ENCODE peak calls at places on chromosomes 5 and 9, in four cellular contexts. M is activated CD8-positive, alpha-beta T cell treated with anti-CD3 and anti-CD28 coated beads, Interleukin-2, amount 10 ng/mL, durations not matched to agents 7 days and 5 days; N is activated effector memory CD4-positive, alpha-beta T cell treated with Interleukin-2 at 50 U/mL for 16 hours; W is right atrium auricular region. Y is an unnamed sample.

GRCh38 chr5:36403601-36404311 is 102.1 kb upstream of the RANBP3L start:
- DNase-seq in M (no peak), N (no peak), W (peak; percentile 74), Y (peak; percentile 56)

GRCh38 chr5:35117960-35118359 is 70.2 kb upstream of the AGXT2 start:
- DNase-seq in M (no peak), N (no peak), W (no peak), Y (no peak)

GRCh38 chr9:34577635-34578240 is 11.8 kb downstream of the CNTFR start:
- DNase-seq in M (no peak), N (no peak), W (no peak), Y (no peak)

GRCh38 chr9:99515087-99515486 is 293.0 kb downstream of the SEC61B start:
- DNase-seq in M (no peak), N (no peak), W (no peak), Y (no peak)

GRCh38 chr9:117747571-117747970 is 43.4 kb downstream of the TLR4 start:
- DNase-seq in M (no peak), N (no peak), W (no peak), Y (no peak)

GRCh38 chr5:107463731-107464130 is 207.0 kb downstream of the EFNA5 start:
- DNase-seq in M (no peak), N (no peak), W (no peak), Y (no peak)

GRCh38 chr9:126957687-126958053 is 43.1 kb downstream of the RALGPS1 start:
- DNase-seq in M (no peak), N (no peak), W (no peak), Y (no peak)

GRCh38 chr5:90264930-90265857 is 144.4 kb downstream of the CETN3 start:
- DNase-seq in M (peak; percentile 60), N (no peak), W (peak; percentile 67), Y (peak; percentile 61)

GRCh38 chr9:76873056-76873792 is 32.7 kb downstream of the PRUNE2 start:
- DNase-seq in M (no peak), N (no peak), W (no peak), Y (no peak)

GRCh38 chr5:40486437-40487270 is 193.1 kb upstream of the PTGER4 start:
- DNase-seq in M (peak; percentile 83), N (peak; percentile 2), W (no peak), Y (no peak)

GRCh38 chr5:132180134-132180745 is 47.4 kb downstream of the P4HA2 start:
- DNase-seq in M (peak; percentile 35), N (no peak), W (no peak), Y (no peak)

GRCh38 chr9:126975327-126976059 is 60.9 kb downstream of the RALGPS1 start:
- DNase-seq in M (no peak), N (no peak), W (no peak), Y (no peak)

GRCh38 chr5:131999991-132000490 is 11.4 kb downstream of the ACSL6 start:
- DNase-seq in M (no peak), N (no peak), W (no peak), Y (no peak)

GRCh38 chr5:149212203-149212951 is 59.3 kb upstream of the AFAP1L1 start:
- DNase-seq in M (no peak), N (no peak), W (peak; percentile 65), Y (no peak)

GRCh38 chr5:132907161-132907560 is 33.7 kb downstream of the LEAP2 start:
- DNase-seq in M (no peak), N (no peak), W (no peak), Y (no peak)

GRCh38 chr9:127360829-127361228 is 36.1 kb upstream of the SLC2A8 start:
- DNase-seq in M (no peak), N (no peak), W (no peak), Y (no peak)

GRCh38 chr9:124840300-124840833 is 12.9 kb upstream of the WDR38 start:
- DNase-seq in M (no peak), N (no peak), W (no peak), Y (no peak)

GRCh38 chr5:122942164-122942914 is 94.2 kb downstream of the PPIC start:
- DNase-seq in M (no peak), N (no peak), W (no peak), Y (no peak)

GRCh38 chr5:96590796-96591195 is 71.4 kb upstream of the CAST start:
- DNase-seq in M (no peak), N (no peak), W (no peak), Y (no peak)

GRCh38 chr5:73615085-73615484 is 10.9 kb upstream of the ARHGEF28 start:
- DNase-seq in M (no peak), N (no peak), W (no peak), Y (no peak)

GRCh38 chr9:97567182-97567893 is 65.8 kb downstream of the TSTD2 start:
- DNase-seq in M (no peak), N (no peak), W (peak; percentile 54), Y (no peak)

GRCh38 chr5:20231040-20231439 is 243.0 kb upstream of the CDH18 start:
- DNase-seq in M (no peak), N (no peak), W (no peak), Y (no peak)

GRCh38 chr5:151107738-151108520 is 27.1 kb upstream of the TNIP1 start:
- DNase-seq in M (no peak), N (no peak), W (peak; percentile 83), Y (peak; percentile 70)

GRCh38 chr5:151569132-151570046 is 21.7 kb downstream of the FAT2 start:
- DNase-seq in M (no peak), N (no peak), W (no peak), Y (no peak)

GRCh38 chr9:116592926-116593325 is 94.2 kb upstream of the TRIM32 start:
- DNase-seq in M (no peak), N (no peak), W (no peak), Y (no peak)

GRCh38 chr9:125437771-125438221 is 176.2 kb downstream of the GAPVD1 start:
- DNase-seq in M (no peak), N (no peak), W (no peak), Y (no peak)

Y was measured in left cardiac atrium.